ENCODE peak calls at places on chromosomes 11 and 22, in seven cellular contexts. D is heart left ventricle, W is body of pancreas, K is HepG2, N is neural progenitor cell, R is mammary epithelial cell, V is HCT116. X is an unnamed sample. For H3K4me1 and H3K27me3, the result is how much of the 10 kb centered on the place peaks cover.

GRCh38 chr11:95231881-95232605 is 1.0 kb upstream of the SESN3 start:
- DNase-seq in D (peak), W (peak), K (no peak), N (peak), R (peak), V (no peak), X (peak)

GRCh38 chr11:3832816-3833215 is 7.9 kb downstream of the RHOG start:
- DNase-seq in D (no peak), W (no peak), K (no peak), N (no peak), R (no peak), V (no peak), X (no peak)

GRCh38 chr11:116910847-116911246 is 73.4 kb upstream of the APOA1 start:
- DNase-seq in D (no peak), W (no peak), K (no peak), N (no peak), R (no peak), V (no peak), X (no peak)

GRCh38 chr22:27314276-27314807 is 487.2 kb downstream of the MN1 start:
- DNase-seq in D (no peak), W (peak), K (no peak), N (no peak), R (no peak), V (no peak), X (no peak)

GRCh38 chr22:23275751-23276150 is 95.4 kb downstream of the BCR start:
- DNase-seq in D (no peak), W (no peak), K (no peak), N (no peak), R (no peak), V (no peak), X (no peak)

GRCh38 chr22:40651057-40651456 is 14.5 kb upstream of the MRTFA start:
- DNase-seq in D (no peak), W (no peak), K (no peak), N (no peak), R (no peak), V (no peak), X (no peak)

GRCh38 chr11:64864473-64865285 is 13.7 kb downstream of the EHD1 start:
- DNase-seq in D (peak), W (no peak), K (no peak), N (peak), R (peak), V (no peak), X (no peak)

GRCh38 chr11:67465190-67465522 is 3.9 kb downstream of the TMEM134 start:
- DNase-seq in D (no peak), W (no peak), K (peak), N (no peak), R (no peak), V (no peak), X (no peak)

GRCh38 chr22:50061824-50062355 is 3.8 kb upstream of the TTLL8 start:
- DNase-seq in D (no peak), W (no peak), K (no peak), N (no peak), R (no peak), V (no peak), X (no peak)

GRCh38 chr11:73268671-73269271 is 3.4 kb upstream of the P2RY6 start:
- DNase-seq in D (no peak), W (no peak), K (no peak), N (no peak), R (no peak), V (no peak), X (peak)

GRCh38 chr11:20563871-20564270 is 35.5 kb upstream of the SLC6A5 start:
- DNase-seq in D (no peak), W (no peak), K (no peak), N (no peak), R (no peak), V (no peak), X (no peak)

GRCh38 chr11:7278314-7278917 is 26.7 kb downstream of the SYT9 start:
- DNase-seq in D (no peak), W (peak), K (peak), N (peak), R (peak), V (peak), X (no peak)

GRCh38 chr11:122127020-122127419 is 11.0 kb upstream of the BLID start:
- DNase-seq in D (no peak), W (no peak), K (no peak), N (no peak), R (no peak), V (no peak), X (no peak)

GRCh38 chr11:11842426-11843008 is 745 bp downstream of the USP47 start:
- DNase-seq in D (peak), W (peak), K (peak), N (peak), R (peak), V (peak), X (peak)

GRCh38 chr11:4664183-4664582 is 20.4 kb downstream of the OR51E1 start:
- DNase-seq in D (no peak), W (no peak), K (no peak), N (no peak), R (no peak), V (no peak), X (no peak)

GRCh38 chr11:121412000-121412587 is 40.0 kb upstream of the SORL1 start:
- DNase-seq in D (no peak), W (no peak), K (no peak), N (no peak), R (no peak), V (no peak), X (no peak)

DNA sequence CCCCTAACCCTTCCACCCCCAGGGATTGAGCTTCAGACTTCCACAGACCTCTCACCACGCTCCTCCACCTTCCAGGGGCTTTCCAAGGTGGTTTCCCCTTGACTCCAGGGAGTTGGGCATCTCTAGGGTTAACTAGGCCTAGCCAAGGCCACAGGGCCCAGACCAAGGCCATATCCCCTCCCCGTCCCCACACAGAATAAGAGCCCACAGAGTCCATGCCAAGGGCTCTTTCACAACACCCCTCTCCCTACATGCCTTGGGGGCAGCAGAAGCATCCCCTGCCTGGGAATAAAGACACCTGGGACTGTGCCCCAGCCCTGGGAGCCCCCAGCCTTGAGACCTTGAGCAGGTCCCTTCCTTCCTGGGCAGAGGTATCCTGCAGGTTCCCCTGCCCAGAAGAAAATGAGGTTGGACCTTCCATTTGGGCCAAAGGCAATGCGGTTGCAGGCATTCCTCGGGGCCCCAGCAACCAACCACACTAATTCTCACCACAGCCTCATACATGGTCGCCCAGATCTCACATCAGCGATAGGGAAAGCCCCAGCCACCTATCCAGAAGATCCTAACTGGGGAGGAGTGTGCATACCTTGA is 1.8 kb downstream of the GDPD5 start:
- DNase-seq in D (no peak), W (peak), K (peak), N (no peak), R (no peak), V (no peak), X (no peak)
- H3K4me1 ChIP-seq in D (under half), W (under half), K (half or more), N (under half), R (under half), V (under half), X (under half)

GRCh38 chr22:45869448-45869847 is 107.5 kb downstream of the WNT7B start:
- DNase-seq in D (no peak), W (no peak), K (no peak), N (no peak), R (no peak), V (no peak), X (no peak)

GRCh38 chr22:45871721-45872120 is 105.2 kb downstream of the WNT7B start:
- DNase-seq in D (no peak), W (no peak), K (no peak), N (no peak), R (no peak), V (no peak), X (no peak)

GRCh38 chr22:45870011-45870410 is 107.0 kb downstream of the WNT7B start:
- DNase-seq in D (no peak), W (no peak), K (no peak), N (no peak), R (no peak), V (no peak), X (no peak)

GRCh38 chr22:45876136-45877035 is 100.6 kb downstream of the WNT7B start:
- DNase-seq in D (peak), W (no peak), K (no peak), N (no peak), R (no peak), V (no peak), X (no peak)

DNA sequence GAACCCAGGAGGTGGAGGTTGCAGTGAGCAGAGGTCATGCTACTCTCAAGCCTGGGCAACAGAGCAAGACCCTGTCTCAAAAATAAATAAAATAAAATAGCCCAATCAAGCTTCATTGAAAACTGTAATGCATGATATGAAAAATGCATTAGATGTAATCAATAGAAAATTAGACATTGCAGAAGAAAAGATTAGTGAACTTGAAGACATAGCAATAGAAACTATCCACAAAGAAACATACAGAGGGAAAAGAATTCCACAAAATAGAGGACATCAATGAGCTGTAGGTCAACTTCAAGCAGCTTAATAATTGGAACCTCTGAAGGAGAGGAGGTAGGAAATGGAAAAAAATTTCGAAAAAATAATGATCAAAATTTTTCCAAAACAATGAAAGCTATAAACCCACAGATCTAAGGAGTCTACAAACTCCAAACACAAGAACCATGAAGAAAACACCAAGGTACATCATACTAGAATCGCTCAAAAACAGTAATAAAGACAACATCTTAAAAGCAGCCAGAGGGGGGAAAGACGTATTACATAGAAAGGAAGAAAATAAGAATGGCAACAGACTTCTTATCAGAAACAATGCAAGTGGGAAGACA is 104.2 kb downstream of the WNT7B start:
- DNase-seq in D (no peak), W (no peak), K (no peak), N (no peak), R (no peak), V (no peak), X (no peak)
- H3K27me3 ChIP-seq in D (under half), W (under half), K (under half), N (under half), R (under half), V (under half), X (under half)

GRCh38 chr11:107577312-107577711 is 11.8 kb upstream of the ALKBH8 start:
- DNase-seq in D (no peak), W (no peak), K (no peak), N (no peak), R (no peak), V (no peak), X (no peak)

GRCh38 chr11:107581147-107581546 is 9.8 kb upstream of the ELMOD1 start:
- DNase-seq in D (no peak), W (no peak), K (no peak), N (no peak), R (no peak), V (no peak), X (no peak)

GRCh38 chr11:107576497-107577086 is 11.1 kb upstream of the ALKBH8 start:
- DNase-seq in D (no peak), W (peak), K (peak), N (peak), R (no peak), V (no peak), X (peak)
- TF ChIP-seq CTCF in D (peak), W (peak), K (peak), N (peak), R (peak), V (peak), X (peak)

GRCh38 chr11:127818625-127819024 is 768.7 kb downstream of the ETS1 start:
- DNase-seq in D (no peak), W (no peak), K (no peak), N (no peak), R (no peak), V (no peak), X (no peak)

GRCh38 chr11:127815316-127815715 is 772.0 kb downstream of the ETS1 start:
- DNase-seq in D (no peak), W (no peak), K (no peak), N (no peak), R (no peak), V (no peak), X (no peak)

DNA sequence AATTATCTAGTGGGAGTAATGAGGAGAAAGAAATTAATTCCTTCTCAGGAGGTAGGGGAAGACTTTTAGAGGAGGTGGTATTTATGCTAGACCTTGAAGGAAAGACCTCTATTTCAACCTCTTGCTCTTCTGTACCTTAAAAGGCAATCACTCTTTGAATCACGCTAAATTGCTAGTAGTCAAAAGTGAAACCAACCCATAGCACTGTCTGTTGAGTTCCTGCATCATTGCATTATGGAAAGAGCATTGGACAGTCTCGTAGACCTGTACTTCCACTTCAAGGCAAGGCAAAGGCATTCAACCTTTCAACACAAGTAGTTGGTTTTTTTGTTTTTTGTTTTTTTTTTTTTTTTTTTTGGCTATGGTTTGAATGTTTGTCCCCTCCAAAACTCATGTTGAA is 770.4 kb downstream of the ETS1 start:
- DNase-seq in D (no peak), W (no peak), K (no peak), N (no peak), R (no peak), V (no peak), X (no peak)
- H3K4me1 ChIP-seq in D (under half), W (under half), K (under half), N (under half), R (under half), V (under half), X (under half)